ENCODE peak calls at places on chromosomes 6 and 20, in nine cellular contexts. X is NT2/D1; D is GM23248; Z is HCT116; R is thyroid gland; M is GM23338; H is fibroblast of lung; B is effector memory CD4-positive, alpha-beta T cell; Q is heart left ventricle. N is an unnamed sample. For H3K36me3, the result is how much of the 10 kb centered on the place peaks cover.

GRCh38 chr20:43669332-43669731 is 2.4 kb downstream of the MYBL2 start:
- DNase-seq in B (no peak), X (no peak), D (peak), Z (no peak), Q (no peak), R (no peak), H (peak), M (no peak), N (peak)

GRCh38 chr6:117951783-117952182 is 44.7 kb downstream of the SLC35F1 start:
- DNase-seq in M (peak), D (no peak), X (peak), B (no peak), Q (no peak), R (no peak), H (no peak), Z (no peak), N (no peak)

GRCh38 chr6:107493158-107494057 is 3.5 kb downstream of the SOBP start:
- DNase-seq in Q (peak), X (no peak), D (peak), H (peak), M (peak), R (no peak), Z (no peak), B (no peak), N (peak)

GRCh38 chr6:99613398-99613704 is 6.7 kb downstream of the PRDM13 start:
- DNase-seq in H (peak), M (peak), R (no peak), Q (no peak), B (no peak), Z (no peak), D (peak), X (no peak), N (no peak)

GRCh38 chr20:18712116-18712515 is 101.5 kb upstream of the SCP2D1 start:
- DNase-seq in B (no peak), Q (no peak), R (no peak), X (no peak), D (no peak), Z (no peak), H (no peak), M (no peak), N (no peak)

GRCh38 chr6:108914235-108915022 is 66.2 kb downstream of the ARMC2 start:
- DNase-seq in H (no peak), Z (peak), R (no peak), B (peak), D (peak), M (peak), X (peak), Q (no peak), N (no peak)

GRCh38 chr20:3011752-3012151 is 31.7 kb upstream of the GNRH2 start:
- DNase-seq in Q (no peak), R (no peak), D (no peak), X (no peak), M (no peak), Z (no peak), B (no peak), H (no peak), N (no peak)

GRCh38 chr6:145051661-145052060 is 683.7 kb downstream of the EPM2A start:
- DNase-seq in D (no peak), X (no peak), R (no peak), Z (no peak), B (no peak), Q (no peak), M (no peak), H (no peak), N (no peak)

GRCh38 chr6:162862941-162863340 is 135.2 kb downstream of the PACRG start:
- DNase-seq in D (no peak), B (no peak), Q (no peak), H (no peak), X (no peak), M (no peak), Z (no peak), R (no peak), N (no peak)

GRCh38 chr20:51563597-51564332 is 21.2 kb upstream of the NFATC2 start:
- DNase-seq in M (peak), Q (peak), H (peak), B (no peak), X (no peak), R (peak), D (peak), Z (peak), N (peak)

GRCh38 chr20:1904160-1904559 is 9.0 kb downstream of the SIRPA start:
- DNase-seq in D (no peak), X (no peak), Q (no peak), Z (no peak), M (no peak), H (peak), B (no peak), R (no peak), N (no peak)

DNA sequence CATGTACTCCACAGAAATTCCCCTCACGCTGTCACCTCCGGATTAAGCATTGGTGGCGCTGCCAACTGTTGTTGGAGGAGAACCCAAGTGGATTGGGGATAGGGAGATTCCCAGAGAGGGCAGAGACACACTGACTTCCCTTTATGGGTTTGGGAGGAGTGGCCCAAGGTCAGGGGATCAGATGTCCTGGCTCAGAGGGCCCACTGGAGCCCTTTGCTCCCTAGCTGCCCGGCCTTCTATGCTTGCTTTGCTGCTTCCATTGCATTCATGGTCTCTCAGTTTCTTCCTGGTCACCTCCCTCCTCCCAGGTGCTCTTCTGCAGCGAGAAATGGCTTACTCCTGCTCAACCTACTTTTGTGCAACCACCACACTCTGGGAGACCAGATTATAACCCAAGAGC is 14.3 kb downstream of the CUL9 start:
- DNase-seq in H (no peak), Z (no peak), D (no peak), B (no peak), M (no peak), Q (no peak), R (no peak), X (no peak), N (no peak)
- H3K36me3 ChIP-seq in H (under half), Z (under half), D (under half), B (half or more), M (under half), Q (half or more), R (under half), X (under half), N (under half)

GRCh38 chr6:81749704-81750103 is 2.8 kb downstream of the TENT5A start:
- DNase-seq in D (peak), X (no peak), Q (peak), Z (no peak), R (no peak), B (no peak), M (no peak), H (peak), N (no peak)

GRCh38 chr6:81748946-81749345 is 3.5 kb downstream of the TENT5A start:
- DNase-seq in H (peak), B (no peak), M (no peak), X (no peak), Z (no peak), D (peak), Q (no peak), R (no peak), N (no peak)

GRCh38 chr6:81750201-81750600 is 2.3 kb downstream of the TENT5A start:
- DNase-seq in D (peak), H (no peak), B (no peak), Q (no peak), X (no peak), M (no peak), R (no peak), Z (no peak), N (no peak)

GRCh38 chr6:81744136-81744535 is 8.3 kb downstream of the TENT5A start:
- DNase-seq in Z (no peak), X (no peak), D (no peak), M (no peak), R (no peak), H (no peak), Q (no peak), B (no peak), N (no peak)

DNA sequence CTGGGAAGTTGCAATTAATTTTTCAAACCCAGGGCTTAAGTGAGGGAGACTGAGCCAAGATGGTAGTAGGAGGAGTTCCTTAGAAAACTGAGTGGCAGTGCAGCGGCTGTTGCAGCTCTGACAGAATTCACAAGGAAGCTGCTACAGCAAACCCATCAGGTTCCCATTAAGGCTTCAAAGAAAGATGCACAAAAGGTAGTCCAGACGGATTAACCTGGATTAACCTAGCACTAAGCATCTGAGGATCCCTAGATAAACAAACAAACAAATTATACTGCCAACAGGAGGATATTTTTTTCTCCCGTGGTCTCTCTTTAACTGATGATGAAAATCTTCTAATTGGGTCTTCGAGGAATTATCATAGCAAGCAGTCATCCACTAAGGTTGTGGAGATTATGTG is 5.2 kb downstream of the TENT5A start:
- DNase-seq in B (no peak), Z (no peak), X (no peak), M (no peak), H (no peak), Q (no peak), R (no peak), D (no peak), N (no peak)
- H3K36me3 ChIP-seq in B (under half), Z (under half), X (under half), M (under half), H (under half), Q (under half), R (under half), D (under half), N (under half)

GRCh38 chr20:62289131-62289530 is 13.7 kb upstream of the ADRM1 start:
- DNase-seq in H (no peak), D (no peak), Q (no peak), B (no peak), Z (no peak), X (no peak), R (no peak), M (no peak), N (no peak)

GRCh38 chr20:62291251-62292066 is 11.3 kb upstream of the ADRM1 start:
- DNase-seq in D (no peak), Z (no peak), H (no peak), X (no peak), B (no peak), M (no peak), Q (no peak), R (no peak), N (no peak)

GRCh38 chr20:62287759-62288534 is 14.8 kb upstream of the ADRM1 start:
- DNase-seq in Z (no peak), D (no peak), R (no peak), X (no peak), M (no peak), B (no peak), H (no peak), Q (no peak), N (peak)

GRCh38 chr20:62288535-62289105 is 14.2 kb upstream of the ADRM1 start:
- DNase-seq in H (no peak), D (no peak), X (no peak), B (no peak), Q (no peak), Z (no peak), R (no peak), M (no peak), N (no peak)

GRCh38 chr20:62289898-62290297 is 12.9 kb upstream of the ADRM1 start:
- DNase-seq in D (no peak), Z (no peak), M (no peak), R (no peak), B (no peak), Q (no peak), H (no peak), X (no peak), N (no peak)
- H3K36me3 ChIP-seq in D (under half), Z (under half), M (under half), R (under half), B (under half), Q (half or more), H (under half), X (under half), N (under half)

DNA sequence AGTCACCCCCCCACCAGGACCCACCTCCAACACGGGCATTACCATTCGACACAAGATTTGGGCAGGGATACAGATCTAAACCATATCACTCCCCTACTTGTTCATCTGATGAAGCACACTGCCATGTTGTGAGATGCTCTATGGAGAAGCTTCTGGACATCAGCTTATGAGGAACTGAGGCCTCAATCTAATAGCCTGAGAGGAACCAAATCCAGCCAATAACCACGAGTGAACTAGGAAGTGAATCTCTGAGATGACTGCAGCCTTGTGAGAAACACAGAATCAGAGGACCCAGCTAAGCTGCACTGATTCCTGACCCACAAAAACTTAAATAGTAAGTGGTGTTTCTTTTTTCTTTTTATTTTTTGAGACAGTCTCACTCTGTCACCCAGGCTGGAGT is 21.5 kb upstream of the ZBTB2 start:
- DNase-seq in H (no peak), D (no peak), M (no peak), Q (no peak), B (no peak), Z (no peak), X (no peak), R (no peak), N (no peak)
- H3K36me3 ChIP-seq in H (under half), D (half or more), M (under half), Q (half or more), B (under half), Z (under half), X (half or more), R (under half), N (under half)

DNA sequence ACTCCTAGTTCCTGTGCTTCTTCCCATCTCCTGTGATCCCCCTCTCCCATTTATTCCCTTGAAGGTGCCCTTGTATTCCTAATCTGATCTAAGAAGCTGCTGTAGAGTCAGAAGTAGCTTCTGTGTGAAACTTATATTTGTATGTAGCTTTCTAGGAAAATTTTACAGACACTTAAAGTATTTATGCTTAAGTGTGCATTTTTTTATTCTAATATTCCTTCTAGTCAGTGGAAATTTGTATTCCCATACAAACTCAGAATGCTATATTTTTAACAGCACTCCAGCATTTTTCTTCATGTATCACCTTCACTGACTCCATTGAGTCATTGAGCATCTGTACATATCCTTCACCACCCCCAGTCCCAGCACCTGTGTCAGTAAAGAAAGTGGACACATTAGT is 12.7 kb downstream of the ZKSCAN8 start:
- DNase-seq in Q (no peak), H (no peak), Z (no peak), D (no peak), R (no peak), X (no peak), M (no peak), B (no peak), N (no peak)
- H3K36me3 ChIP-seq in Q (half or more), H (under half), Z (half or more), D (half or more), R (half or more), X (half or more), M (half or more), B (half or more), N (under half)

GRCh38 chr20:62496525-62497218 is 20.9 kb upstream of the GATA5 start:
- DNase-seq in Q (no peak), M (peak), R (peak), Z (no peak), H (no peak), X (no peak), D (peak), B (no peak), N (no peak)

GRCh38 chr20:62494537-62494936 is 18.7 kb upstream of the GATA5 start:
- DNase-seq in Q (no peak), H (no peak), Z (no peak), X (no peak), M (no peak), R (no peak), B (no peak), D (no peak), N (no peak)

GRCh38 chr20:62494980-62495797 is 19.4 kb upstream of the GATA5 start:
- DNase-seq in D (no peak), Q (no peak), X (no peak), B (no peak), Z (no peak), M (no peak), R (no peak), H (no peak), N (no peak)

GRCh38 chr20:62493886-62494285 is 18.1 kb upstream of the GATA5 start:
- DNase-seq in X (no peak), H (no peak), B (no peak), Z (no peak), M (no peak), D (no peak), Q (no peak), R (no peak), N (no peak)

DNA sequence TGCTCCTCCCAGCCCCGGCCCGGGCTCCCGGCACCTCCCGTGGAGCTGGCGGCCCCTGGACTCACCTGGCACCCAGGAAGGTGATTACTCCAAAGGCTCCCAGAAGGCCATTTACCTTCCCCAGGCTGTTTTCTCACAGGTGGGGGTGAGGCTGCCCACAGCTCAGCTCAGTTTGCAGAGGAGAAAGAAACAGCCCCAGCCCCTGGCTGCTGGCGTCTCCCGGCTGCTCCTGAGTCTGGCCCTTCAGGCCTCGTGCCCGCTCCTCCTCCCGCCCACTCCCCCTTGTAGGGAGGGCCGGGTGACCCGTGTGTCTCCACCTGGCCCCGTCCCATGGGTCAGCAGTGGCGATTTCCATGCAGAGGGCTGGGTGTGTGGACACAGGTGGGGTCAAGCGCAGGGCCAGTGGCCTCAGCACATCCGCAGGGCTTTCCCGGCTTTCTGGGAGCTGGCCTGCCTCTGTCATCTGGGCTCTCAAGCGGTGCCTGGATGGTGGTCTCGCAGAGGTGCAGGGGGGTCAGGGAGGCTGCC is 20.1 kb upstream of the GATA5 start:
- DNase-seq in R (no peak), Q (no peak), B (no peak), D (no peak), Z (no peak), X (no peak), M (no peak), H (no peak), N (no peak)
- H3K36me3 ChIP-seq in R (under half), Q (under half), B (under half), D (under half), Z (under half), X (under half), M (under half), H (under half), N (under half)

GRCh38 chr20:62799036-62799435 is 2.8 kb downstream of the MRGBP start:
- DNase-seq in X (no peak), R (no peak), D (no peak), M (no peak), Z (no peak), B (no peak), H (no peak), Q (no peak), N (no peak)

GRCh38 chr20:62801284-62802010 is 3.2 kb upstream of the OGFR start:
- DNase-seq in Q (no peak), D (no peak), Z (no peak), M (no peak), H (no peak), B (no peak), R (no peak), X (no peak), N (no peak)

GRCh38 chr20:62799459-62799858 is 3.2 kb downstream of the MRGBP start:
- DNase-seq in Z (no peak), H (no peak), M (no peak), Q (no peak), D (no peak), R (no peak), B (no peak), X (no peak), N (no peak)

GRCh38 chr20:62799873-62800272 is 3.6 kb downstream of the MRGBP start:
- DNase-seq in M (no peak), Q (no peak), B (no peak), R (no peak), Z (no peak), D (no peak), X (no peak), H (no peak), N (no peak)

GRCh38 chr20:62800314-62801259 is 4.0 kb upstream of the OGFR start:
- DNase-seq in M (no peak), X (no peak), Q (no peak), Z (no peak), H (no peak), B (no peak), R (no peak), D (no peak), N (no peak)
- H3K36me3 ChIP-seq in M (under half), X (half or more), Q (under half), Z (under half), H (under half), B (under half), R (under half), D (under half), N (under half)

GRCh38 chr20:35122787-35123405 is 24.2 kb downstream of the EDEM2 start:
- DNase-seq in Z (no peak), M (no peak), X (no peak), B (no peak), D (no peak), Q (no peak), H (no peak), R (no peak), N (no peak)
- H3K36me3 ChIP-seq in Z (under half), M (under half), X (half or more), B (half or more), D (under half), Q (half or more), H (under half), R (half or more), N (under half)

GRCh38 chr20:17675519-17676377 is 6.3 kb downstream of the RRBP1 start:
- DNase-seq in Z (no peak), B (no peak), D (no peak), Q (no peak), M (no peak), H (no peak), X (no peak), R (no peak), N (no peak)

GRCh38 chr20:17676378-17676759 is 5.7 kb downstream of the RRBP1 start:
- DNase-seq in Q (no peak), H (no peak), M (no peak), Z (no peak), D (no peak), R (no peak), X (no peak), B (no peak), N (no peak)

GRCh38 chr20:17678886-17679285 is 3.2 kb downstream of the RRBP1 start:
- DNase-seq in R (no peak), D (no peak), B (no peak), M (no peak), Z (no peak), Q (no peak), H (no peak), X (no peak), N (no peak)

GRCh38 chr20:17678295-17678694 is 3.7 kb downstream of the RRBP1 start:
- DNase-seq in R (no peak), H (no peak), D (no peak), Q (no peak), X (no peak), M (peak), Z (no peak), B (no peak), N (no peak)

GRCh38 chr20:17676942-17677341 is 5.1 kb downstream of the RRBP1 start:
- DNase-seq in Q (no peak), D (peak), M (no peak), X (no peak), R (no peak), H (no peak), Z (no peak), B (no peak), N (no peak)
- H3K36me3 ChIP-seq in Q (half or more), D (under half), M (under half), X (half or more), R (under half), H (under half), Z (under half), B (under half), N (under half)